ENCODE peak calls at places on chromosomes 3 and 15, in nine cellular contexts. One of them, this sample, is unnamed. For H3K4me1 and H3K36me3, the result is how much of the 10 kb centered on the place peaks cover.

GRCh38 chr3:50140990-50141389 is 14.1 kb upstream of the SEMA3F start:
- DNase-seq in ovary: no peak
- DNase-seq in mammary epithelial cell: no peak
- DNase-seq in testis: no peak
- DNase-seq in aorta: no peak
- DNase-seq in uterus: no peak
- DNase-seq in K562: no peak
- DNase-seq in endodermal cell: no peak
- DNase-seq in sigmoid colon: no peak
- DNase-seq in this sample: no peak

GRCh38 chr15:92683511-92683834 is 27.9 kb upstream of the FAM174B start:
- DNase-seq in sigmoid colon: peak
- DNase-seq in testis: peak
- DNase-seq in uterus: peak
- DNase-seq in ovary: peak
- DNase-seq in K562: peak
- DNase-seq in mammary epithelial cell: no peak
- DNase-seq in aorta: no peak
- DNase-seq in endodermal cell: peak
- DNase-seq in this sample: peak

GRCh38 chr15:100733786-100734185 is 131.4 kb downstream of the ASB7 start:
- DNase-seq in sigmoid colon: no peak
- DNase-seq in testis: no peak
- DNase-seq in endodermal cell: no peak
- DNase-seq in aorta: no peak
- DNase-seq in mammary epithelial cell: peak
- DNase-seq in ovary: no peak
- DNase-seq in uterus: no peak
- DNase-seq in K562: no peak
- DNase-seq in this sample: no peak

GRCh38 chr3:62233065-62233464 is 140.3 kb downstream of the FEZF2 start:
- DNase-seq in testis: no peak
- DNase-seq in mammary epithelial cell: no peak
- DNase-seq in ovary: no peak
- DNase-seq in K562: peak
- DNase-seq in aorta: no peak
- DNase-seq in sigmoid colon: no peak
- DNase-seq in uterus: no peak
- DNase-seq in endodermal cell: peak
- DNase-seq in this sample: no peak

GRCh38 chr3:3015472-3016089 is 94.6 kb downstream of the IL5RA start:
- DNase-seq in sigmoid colon: no peak
- DNase-seq in aorta: no peak
- DNase-seq in endodermal cell: no peak
- DNase-seq in uterus: no peak
- DNase-seq in testis: no peak
- DNase-seq in mammary epithelial cell: peak
- DNase-seq in ovary: no peak
- DNase-seq in K562: no peak
- DNase-seq in this sample: no peak

GRCh38 chr3:41200669-41201021 is 1.3 kb downstream of the CTNNB1 start:
- DNase-seq in mammary epithelial cell: peak
- DNase-seq in sigmoid colon: no peak
- DNase-seq in ovary: no peak
- DNase-seq in uterus: no peak
- DNase-seq in K562: peak
- DNase-seq in endodermal cell: no peak
- DNase-seq in testis: peak
- DNase-seq in aorta: no peak
- DNase-seq in this sample: no peak

GRCh38 chr3:30620402-30621360 is 14.3 kb downstream of the TGFBR2 start:
- DNase-seq in aorta: no peak
- DNase-seq in testis: no peak
- DNase-seq in ovary: no peak
- DNase-seq in sigmoid colon: no peak
- DNase-seq in endodermal cell: no peak
- DNase-seq in mammary epithelial cell: no peak
- DNase-seq in K562: no peak
- DNase-seq in uterus: no peak
- DNase-seq in this sample: no peak

GRCh38 chr3:69558912-69559311 is 173.0 kb upstream of the FRMD4B start:
- DNase-seq in sigmoid colon: peak
- DNase-seq in endodermal cell: no peak
- DNase-seq in mammary epithelial cell: peak
- DNase-seq in aorta: no peak
- DNase-seq in K562: no peak
- DNase-seq in uterus: no peak
- DNase-seq in testis: no peak
- DNase-seq in ovary: no peak
- DNase-seq in this sample: no peak

GRCh38 chr15:74988007-74988800 is 7.2 kb upstream of the SCAMP5 start:
- DNase-seq in mammary epithelial cell: peak
- DNase-seq in ovary: peak
- DNase-seq in sigmoid colon: no peak
- DNase-seq in aorta: peak
- DNase-seq in K562: peak
- DNase-seq in testis: no peak
- DNase-seq in endodermal cell: peak
- DNase-seq in uterus: no peak
- DNase-seq in this sample: peak

DNA sequence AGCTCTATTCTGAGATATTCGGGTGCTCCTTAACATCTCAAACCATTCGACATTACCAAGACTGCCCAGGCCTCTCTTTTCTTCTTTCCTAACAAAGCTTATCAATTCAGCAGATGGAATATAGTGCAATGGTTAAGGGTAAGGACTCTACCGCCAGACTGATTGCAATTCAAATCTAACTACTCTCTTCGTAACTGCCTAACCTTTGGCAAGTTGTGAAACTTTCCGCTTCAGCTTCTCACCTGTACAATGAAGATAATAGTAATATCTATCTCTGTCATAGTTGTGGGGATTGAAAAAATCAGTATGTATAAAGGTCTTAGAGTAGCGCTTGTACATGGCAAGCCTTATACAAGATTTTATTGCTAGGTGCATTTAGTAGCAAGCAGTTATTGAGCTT is 991 bp downstream of the UBA5 start:
- DNase-seq in aorta: no peak
- DNase-seq in endodermal cell: no peak
- DNase-seq in ovary: no peak
- DNase-seq in uterus: no peak
- DNase-seq in mammary epithelial cell: no peak
- DNase-seq in sigmoid colon: no peak
- DNase-seq in testis: no peak
- DNase-seq in K562: no peak
- DNase-seq in this sample: no peak
- H3K4me1 ChIP-seq in aorta: under half
- H3K4me1 ChIP-seq in endodermal cell: under half
- H3K4me1 ChIP-seq in ovary: under half
- H3K4me1 ChIP-seq in uterus: under half
- H3K4me1 ChIP-seq in mammary epithelial cell: under half
- H3K4me1 ChIP-seq in sigmoid colon: under half
- H3K4me1 ChIP-seq in testis: under half
- H3K4me1 ChIP-seq in K562: under half
- H3K4me1 ChIP-seq in this sample: under half

GRCh38 chr15:63049747-63050439 is 7.3 kb downstream of the TPM1 start:
- DNase-seq in K562: no peak
- DNase-seq in mammary epithelial cell: no peak
- DNase-seq in sigmoid colon: no peak
- DNase-seq in endodermal cell: no peak
- DNase-seq in testis: no peak
- DNase-seq in ovary: no peak
- DNase-seq in uterus: no peak
- DNase-seq in aorta: no peak
- DNase-seq in this sample: no peak
- H3K36me3 ChIP-seq in K562: under half
- H3K36me3 ChIP-seq in mammary epithelial cell: under half
- H3K36me3 ChIP-seq in sigmoid colon: under half
- H3K36me3 ChIP-seq in endodermal cell: half or more
- H3K36me3 ChIP-seq in testis: under half
- H3K36me3 ChIP-seq in ovary: under half
- H3K36me3 ChIP-seq in uterus: under half
- H3K36me3 ChIP-seq in aorta: under half
- H3K36me3 ChIP-seq in this sample: under half

GRCh38 chr3:33982269-33982798 is 183.9 kb downstream of the PDCD6IP start:
- DNase-seq in mammary epithelial cell: no peak
- DNase-seq in K562: no peak
- DNase-seq in sigmoid colon: no peak
- DNase-seq in aorta: no peak
- DNase-seq in testis: no peak
- DNase-seq in uterus: no peak
- DNase-seq in endodermal cell: no peak
- DNase-seq in ovary: no peak
- DNase-seq in this sample: no peak

GRCh38 chr3:33975463-33975862 is 177.0 kb downstream of the PDCD6IP start:
- DNase-seq in aorta: no peak
- DNase-seq in endodermal cell: no peak
- DNase-seq in uterus: no peak
- DNase-seq in testis: no peak
- DNase-seq in sigmoid colon: no peak
- DNase-seq in K562: no peak
- DNase-seq in mammary epithelial cell: no peak
- DNase-seq in ovary: no peak
- DNase-seq in this sample: no peak

GRCh38 chr3:33980252-33980651 is 181.8 kb downstream of the PDCD6IP start:
- DNase-seq in endodermal cell: peak
- DNase-seq in ovary: no peak
- DNase-seq in aorta: no peak
- DNase-seq in mammary epithelial cell: peak
- DNase-seq in K562: peak
- DNase-seq in uterus: no peak
- DNase-seq in sigmoid colon: no peak
- DNase-seq in testis: no peak
- DNase-seq in this sample: no peak

DNA sequence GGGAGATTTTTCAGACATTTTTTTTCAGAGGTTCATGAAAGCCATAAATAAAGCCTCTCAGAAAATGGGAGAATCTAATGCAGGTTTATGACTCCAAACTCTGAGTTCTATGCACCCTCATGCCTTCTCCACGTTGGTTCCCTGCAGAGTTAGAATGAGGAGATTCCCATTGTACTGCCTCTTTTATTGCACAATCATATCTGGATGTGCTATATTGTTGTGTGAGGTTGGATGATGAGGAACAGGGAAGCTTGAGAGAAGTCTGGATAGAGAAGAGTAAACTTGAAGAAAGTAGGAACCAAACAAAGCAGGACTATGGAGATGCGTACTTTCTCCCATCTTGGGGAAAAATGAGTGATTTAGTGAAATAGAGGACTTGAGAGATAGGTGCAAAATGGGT is 178.8 kb downstream of the PDCD6IP start:
- DNase-seq in ovary: no peak
- DNase-seq in aorta: no peak
- DNase-seq in K562: no peak
- DNase-seq in uterus: no peak
- DNase-seq in mammary epithelial cell: no peak
- DNase-seq in testis: no peak
- DNase-seq in endodermal cell: no peak
- DNase-seq in sigmoid colon: no peak
- DNase-seq in this sample: no peak
- H3K27ac ChIP-seq in ovary: no peak
- H3K27ac ChIP-seq in aorta: no peak
- H3K27ac ChIP-seq in K562: no peak
- H3K27ac ChIP-seq in uterus: no peak
- H3K27ac ChIP-seq in mammary epithelial cell: no peak
- H3K27ac ChIP-seq in testis: no peak
- H3K27ac ChIP-seq in endodermal cell: no peak
- H3K27ac ChIP-seq in sigmoid colon: no peak
- H3K27ac ChIP-seq in this sample: no peak

GRCh38 chr15:90420488-90420850 is 32.4 kb downstream of the IQGAP1 start:
- DNase-seq in sigmoid colon: no peak
- DNase-seq in aorta: no peak
- DNase-seq in uterus: no peak
- DNase-seq in mammary epithelial cell: no peak
- DNase-seq in ovary: no peak
- DNase-seq in K562: no peak
- DNase-seq in endodermal cell: no peak
- DNase-seq in testis: no peak
- DNase-seq in this sample: no peak

GRCh38 chr15:90421527-90421926 is 33.5 kb downstream of the IQGAP1 start:
- DNase-seq in uterus: no peak
- DNase-seq in sigmoid colon: no peak
- DNase-seq in aorta: no peak
- DNase-seq in ovary: no peak
- DNase-seq in mammary epithelial cell: no peak
- DNase-seq in K562: no peak
- DNase-seq in testis: no peak
- DNase-seq in endodermal cell: no peak
- DNase-seq in this sample: no peak

GRCh38 chr15:90419738-90420487 is 31.9 kb downstream of the IQGAP1 start:
- DNase-seq in K562: no peak
- DNase-seq in mammary epithelial cell: peak
- DNase-seq in testis: no peak
- DNase-seq in sigmoid colon: no peak
- DNase-seq in uterus: no peak
- DNase-seq in aorta: no peak
- DNase-seq in endodermal cell: no peak
- DNase-seq in ovary: no peak
- DNase-seq in this sample: no peak

GRCh38 chr15:90419202-90419601 is 31.2 kb downstream of the IQGAP1 start:
- DNase-seq in aorta: no peak
- DNase-seq in ovary: no peak
- DNase-seq in mammary epithelial cell: no peak
- DNase-seq in endodermal cell: no peak
- DNase-seq in K562: no peak
- DNase-seq in sigmoid colon: no peak
- DNase-seq in uterus: no peak
- DNase-seq in testis: no peak
- DNase-seq in this sample: no peak

GRCh38 chr15:90418627-90419026 is 30.6 kb downstream of the IQGAP1 start:
- DNase-seq in aorta: no peak
- DNase-seq in mammary epithelial cell: no peak
- DNase-seq in testis: no peak
- DNase-seq in K562: no peak
- DNase-seq in sigmoid colon: no peak
- DNase-seq in endodermal cell: no peak
- DNase-seq in ovary: no peak
- DNase-seq in uterus: no peak
- DNase-seq in this sample: no peak
- H3K4me1 ChIP-seq in aorta: under half
- H3K4me1 ChIP-seq in mammary epithelial cell: half or more
- H3K4me1 ChIP-seq in testis: under half
- H3K4me1 ChIP-seq in K562: under half
- H3K4me1 ChIP-seq in sigmoid colon: half or more
- H3K4me1 ChIP-seq in endodermal cell: under half
- H3K4me1 ChIP-seq in ovary: under half
- H3K4me1 ChIP-seq in uterus: under half
- H3K4me1 ChIP-seq in this sample: under half

This sample was measured in iPS DF 6.9.